ENCODE peak calls at places on chromosomes 7 and 10, in five cellular contexts. D, F, Q, X and O are unnamed samples.

GRCh38 chr7:70849580-70850235 is 282.2 kb upstream of the GALNT17 start:
- DNase-seq in F (no peak), X (no peak), D (no peak), Q (no peak), O (no peak)

GRCh38 chr10:101693701-101694055 is 1.3 kb downstream of the FBXW4 start:
- DNase-seq in X (no peak), F (peak; percentile 66), Q (no peak), D (no peak), O (peak; percentile 53)

GRCh38 chr7:121132940-121133339 is 144.4 kb downstream of the CPED1 start:
- DNase-seq in D (no peak), Q (no peak), X (no peak), F (no peak), O (no peak)

GRCh38 chr7:69982197-69982596 is 383.9 kb downstream of the AUTS2 start:
- DNase-seq in F (no peak), Q (no peak), X (no peak), D (no peak), O (no peak)

GRCh38 chr7:17937506-17938115 is 2.7 kb downstream of the SNX13 start:
- DNase-seq in D (no peak), X (no peak), Q (no peak), F (peak; percentile 9), O (no peak)

GRCh38 chr7:100126931-100127865 is at the start of gene MBLAC1:
- DNase-seq in D (peak; percentile 95), X (peak; percentile 92), F (peak; percentile 96), Q (peak; percentile 84), O (peak; percentile 94)

GRCh38 chr10:103661198-103661950 is 167.9 kb downstream of the NEURL1 start:
- DNase-seq in D (peak; percentile 94), X (peak; percentile 44), F (peak; percentile 96), Q (peak; percentile 26), O (peak; percentile 91)

GRCh38 chr10:77532068-77532467 is 105.5 kb downstream of the KCNMA1 start:
- DNase-seq in X (no peak), F (peak; percentile 90), D (no peak), Q (no peak), O (peak; percentile 44)

GRCh38 chr10:124732931-124733536 is 11.1 kb downstream of the FAM53B start:
- DNase-seq in F (peak; percentile 21), D (no peak), Q (peak; percentile 64), X (no peak), O (peak; percentile 66)

GRCh38 chr10:37712489-37713131 is 144.8 kb downstream of the ZNF248 start:
- DNase-seq in F (no peak), D (no peak), Q (no peak), X (no peak), O (no peak)

GRCh38 chr10:101358706-101359300 is 4.8 kb downstream of the BTRC start:
- DNase-seq in F (no peak), X (no peak), Q (no peak), D (no peak), O (peak; percentile 33)

GRCh38 chr10:31134303-31134928 is 102.8 kb upstream of the ZNF438 start:
- DNase-seq in F (peak; percentile 53), D (no peak), X (peak; percentile 46), Q (no peak), O (peak; percentile 48)